ENCODE peak calls at places on chromosomes 1 and 21, in ten cellular contexts. L, R, D, W, O, F, I, U, B and Y are unnamed samples.

GRCh38 chr1:184487561-184488200 is 100.9 kb downstream of the C1orf21 start:
- DNase-seq in R (no peak), D (no peak), U (no peak), I (no peak), B (no peak), W (no peak), F (no peak), O (no peak), L (no peak), Y (no peak)

GRCh38 chr1:110098222-110099026 is 13.8 kb upstream of the UBL4B start:
- DNase-seq in R (no peak), U (no peak), O (no peak), I (no peak), F (no peak), W (no peak), D (no peak), B (no peak), L (no peak), Y (no peak)

GRCh38 chr1:167687919-167688519 is 33.8 kb upstream of the MPZL1 start:
- DNase-seq in D (peak; percentile 84), W (peak; percentile 80), I (peak; percentile 48), F (peak; percentile 71), R (peak; percentile 52), B (peak; percentile 84), O (peak; percentile 92), U (no peak), L (peak; percentile 86), Y (peak; percentile 63)

GRCh38 chr1:38098101-38098847 is 51.7 kb upstream of the POU3F1 start:
- DNase-seq in O (no peak), U (no peak), F (no peak), R (no peak), D (no peak), L (no peak), B (no peak), W (no peak), I (no peak), Y (no peak)

GRCh38 chr1:22826630-22827580 is 116.3 kb downstream of the EPHB2 start:
- DNase-seq in F (no peak), I (no peak), B (no peak), W (no peak), D (no peak), R (no peak), O (no peak), L (peak; percentile 45), U (no peak), Y (no peak)

GRCh38 chr1:235296729-235297128 is 31.2 kb downstream of the ARID4B start:
- DNase-seq in F (no peak), D (no peak), I (no peak), B (no peak), U (no peak), W (no peak), L (no peak), O (no peak), R (no peak), Y (no peak)

GRCh38 chr1:56576880-56577858 is 2.2 kb downstream of the PLPP3 start:
- DNase-seq in O (no peak), D (no peak), R (no peak), U (no peak), I (no peak), W (peak; percentile 37), L (no peak), B (peak; percentile 46), F (no peak), Y (peak; percentile 34)

GRCh38 chr1:216553766-216554165 is 130.5 kb upstream of the USH2A start:
- DNase-seq in I (no peak), R (no peak), W (no peak), O (no peak), U (no peak), F (no peak), L (no peak), D (no peak), B (no peak), Y (no peak)

GRCh38 chr1:185674201-185674600 is 60.0 kb upstream of the HMCN1 start:
- DNase-seq in B (no peak), O (no peak), I (no peak), L (no peak), W (no peak), R (no peak), D (no peak), F (no peak), U (no peak), Y (no peak)

GRCh38 chr1:184888505-184888904 is 85.8 kb downstream of the NIBAN1 start:
- DNase-seq in O (no peak), I (no peak), R (no peak), F (no peak), W (no peak), D (no peak), L (no peak), U (no peak), B (no peak), Y (peak; percentile 79)

GRCh38 chr1:26991310-26992116 is 2.0 kb upstream of the TRNP1 start:
- DNase-seq in R (no peak), L (no peak), I (no peak), W (no peak), F (no peak), U (no peak), D (no peak), O (no peak), B (peak; percentile 24), Y (no peak)

GRCh38 chr1:17624540-17625256 is 85.2 kb downstream of the ARHGEF10L start:
- DNase-seq in I (no peak), L (no peak), U (no peak), W (peak; percentile 79), B (no peak), F (peak; percentile 87), O (no peak), R (no peak), D (no peak), Y (peak; percentile 23)

GRCh38 chr21:45445369-45445768 is 40.4 kb downstream of the COL18A1 start:
- DNase-seq in W (no peak), D (no peak), L (no peak), R (no peak), O (no peak), I (no peak), F (no peak), B (no peak), U (no peak), Y (no peak)

GRCh38 chr21:41677671-41678015 is 89.2 kb downstream of the RIPK4 start:
- DNase-seq in U (no peak), I (no peak), O (no peak), B (no peak), D (no peak), F (no peak), W (no peak), L (no peak), R (no peak), Y (no peak)

GRCh38 chr1:46517010-46517600 is 27.5 kb downstream of the DMBX1 start:
- DNase-seq in F (no peak), I (no peak), O (no peak), R (no peak), U (no peak), B (no peak), L (peak; percentile 76), D (peak; percentile 82), W (no peak), Y (no peak)

GRCh38 chr1:167430134-167430848 is 88.0 kb downstream of the CD247 start:
- DNase-seq in U (no peak), O (no peak), F (no peak), W (no peak), D (no peak), B (no peak), R (no peak), I (no peak), L (peak; percentile 62), Y (no peak)

GRCh38 chr1:241532864-241533263 is 686 bp downstream of the KMO start:
- DNase-seq in D (peak; percentile 44), R (no peak), L (no peak), I (no peak), W (no peak), O (no peak), B (no peak), F (no peak), U (peak; percentile 45), Y (no peak)